ENCODE peak calls at places on chromosomes 5 and 9, in seven cellular contexts. D, B, J, X, O, P and A are unnamed samples.

GRCh38 chr9:92147030-92147853 is 32.0 kb upstream of the SPTLC1 start:
- DNase-seq in D (no peak), X (peak), P (peak), O (peak), J (peak), B (peak), A (no peak)

GRCh38 chr5:93717162-93717561 is 24.2 kb downstream of the POU5F2 start:
- DNase-seq in O (no peak), X (no peak), P (peak), B (no peak), J (no peak), D (no peak), A (no peak)

GRCh38 chr9:92759990-92760893 is 4.4 kb downstream of the BICD2 start:
- DNase-seq in J (no peak), B (no peak), P (peak), X (peak), D (no peak), O (no peak), A (no peak)

GRCh38 chr9:20111173-20111843 is 322.5 kb upstream of the SLC24A2 start:
- DNase-seq in D (no peak), P (no peak), X (no peak), B (no peak), O (no peak), J (no peak), A (no peak)

GRCh38 chr9:86843182-86843581 is 104.1 kb downstream of the GAS1 start:
- DNase-seq in P (no peak), J (no peak), D (no peak), O (no peak), B (no peak), X (no peak), A (no peak)

GRCh38 chr5:161105563-161105962 is 253.6 kb upstream of the ATP10B start:
- DNase-seq in D (no peak), O (no peak), B (no peak), J (no peak), P (no peak), X (no peak), A (no peak)

GRCh38 chr9:86600291-86600690 is 246.1 kb upstream of the TUT7 start:
- DNase-seq in J (no peak), X (no peak), O (no peak), P (no peak), D (no peak), B (no peak), A (no peak)

GRCh38 chr5:107739661-107740060 is 68.9 kb upstream of the EFNA5 start:
- DNase-seq in D (no peak), J (no peak), O (no peak), B (no peak), X (no peak), P (no peak), A (no peak)

GRCh38 chr9:95171001-95171400 is 146.5 kb downstream of the FANCC start:
- DNase-seq in X (no peak), B (no peak), P (no peak), O (no peak), D (no peak), J (no peak), A (no peak)

GRCh38 chr5:178287791-178288105 is 55.1 kb upstream of the PHYKPL start:
- DNase-seq in P (peak), J (no peak), B (no peak), O (no peak), D (no peak), X (no peak), A (no peak)

GRCh38 chr5:139752506-139753350 is 42.9 kb upstream of the PSD2 start:
- DNase-seq in O (no peak), D (no peak), P (no peak), J (no peak), X (no peak), B (no peak), A (no peak)

GRCh38 chr9:123894822-123895221 is 35.1 kb downstream of the DENND1A start:
- DNase-seq in X (no peak), J (no peak), D (no peak), P (no peak), B (peak), O (no peak), A (no peak)

GRCh38 chr5:72141440-72142271 is 34.4 kb downstream of the MAP1B start:
- DNase-seq in X (no peak), J (peak), P (peak), D (no peak), O (peak), B (no peak), A (no peak)

GRCh38 chr5:76602094-76602726 is 21.0 kb downstream of the F2RL2 start:
- DNase-seq in P (no peak), X (no peak), D (no peak), O (no peak), B (no peak), J (no peak), A (no peak)

GRCh38 chr5:14256026-14256690 is 113.0 kb downstream of the TRIO start:
- DNase-seq in P (no peak), X (no peak), B (no peak), O (no peak), J (no peak), D (no peak), A (no peak)

GRCh38 chr5:57986746-57987145 is 473.1 kb downstream of the PLK2 start:
- DNase-seq in X (no peak), B (no peak), O (no peak), P (peak), D (no peak), J (no peak), A (no peak)

GRCh38 chr5:138696501-138696900 is 56.7 kb upstream of the CTNNA1 start:
- DNase-seq in P (no peak), X (no peak), B (peak), O (no peak), D (no peak), J (peak), A (no peak)

GRCh38 chr9:78014776-78015175 is 16.8 kb downstream of the GNAQ start:
- DNase-seq in J (no peak), O (no peak), X (no peak), B (no peak), D (no peak), P (no peak), A (no peak)

GRCh38 chr9:20684865-20685696 is 1.0 kb downstream of the FOCAD start:
- DNase-seq in P (no peak), D (no peak), O (peak), X (no peak), J (no peak), B (no peak), A (peak)

GRCh38 chr5:178839319-178839704 is 20.4 kb upstream of the ZNF354B start:
- DNase-seq in B (peak), O (no peak), D (no peak), P (peak), X (peak), J (no peak), A (no peak)

GRCh38 chr9:111599092-111599947 is at the start of gene PTGR1:
- DNase-seq in O (peak), X (peak), J (peak), B (peak), D (peak), P (peak), A (no peak)

GRCh38 chr5:117027384-117027783 is 452.8 kb upstream of the SEMA6A start:
- DNase-seq in X (no peak), D (no peak), P (no peak), O (no peak), J (no peak), B (no peak), A (no peak)

GRCh38 chr5:68739752-68740151 is 354.1 kb upstream of the SLC30A5 start:
- DNase-seq in J (no peak), X (no peak), B (no peak), D (no peak), P (no peak), O (no peak), A (no peak)

GRCh38 chr5:76050131-76050530 is 33.1 kb upstream of the SV2C start:
- DNase-seq in B (no peak), D (no peak), O (no peak), J (no peak), X (no peak), P (no peak), A (no peak)

GRCh38 chr5:124480964-124481363 is 265.5 kb downstream of the ZNF608 start:
- DNase-seq in D (no peak), X (no peak), B (no peak), P (no peak), J (no peak), O (no peak), A (no peak)

GRCh38 chr5:36575367-36575781 is 31.0 kb upstream of the SLC1A3 start:
- DNase-seq in X (no peak), P (no peak), D (no peak), B (no peak), J (no peak), O (no peak), A (no peak)

GRCh38 chr9:17063535-17064135 is 71.2 kb upstream of the CNTLN start:
- DNase-seq in X (no peak), D (peak), J (peak), P (no peak), B (peak), O (peak), A (no peak)

GRCh38 chr9:104864675-104865104 is 63.3 kb downstream of the ABCA1 start:
- DNase-seq in D (no peak), B (no peak), P (no peak), J (peak), O (no peak), X (no peak), A (peak)

GRCh38 chr5:127588368-127588767 is 60.5 kb upstream of the CTXN3 start:
- DNase-seq in X (no peak), B (no peak), J (no peak), P (no peak), D (no peak), O (no peak), A (no peak)

GRCh38 chr5:127586371-127586770 is 62.5 kb upstream of the CTXN3 start:
- DNase-seq in J (no peak), D (no peak), X (no peak), O (no peak), P (no peak), B (no peak), A (no peak)

GRCh38 chr5:127587246-127587917 is 61.5 kb upstream of the CTXN3 start:
- DNase-seq in B (no peak), P (no peak), D (no peak), O (no peak), X (no peak), J (no peak), A (no peak)

GRCh38 chr5:127586811-127587210 is 62.1 kb upstream of the CTXN3 start:
- DNase-seq in X (no peak), B (no peak), P (no peak), J (no peak), D (no peak), O (no peak), A (no peak)

GRCh38 chr5:127585661-127586060 is 63.2 kb upstream of the CTXN3 start:
- DNase-seq in D (no peak), B (peak), X (no peak), O (no peak), P (no peak), J (no peak), A (no peak)
- H3K4me3 ChIP-seq in D (no peak), B (no peak), X (no peak), O (no peak), P (no peak), J (no peak), A (peak)

DNA sequence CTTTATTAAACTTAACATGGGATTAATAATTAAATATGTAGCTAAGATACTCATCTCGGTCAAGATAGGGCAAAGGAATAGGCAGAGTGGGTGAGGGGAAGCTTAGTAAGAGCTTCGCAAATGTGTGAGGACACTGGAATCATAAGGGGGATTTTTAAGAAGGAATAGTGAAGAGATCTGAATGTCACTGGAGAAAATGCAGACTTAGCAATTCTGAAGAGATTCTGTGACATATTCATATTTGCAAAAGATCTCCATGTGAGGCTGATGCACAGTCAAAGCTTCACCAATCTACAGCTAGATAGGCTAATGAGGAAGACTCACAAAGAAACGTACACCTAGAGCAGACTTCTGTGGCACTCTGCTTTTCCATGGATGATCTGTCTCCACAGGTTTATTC is 1202.8 kb upstream of the CDH6 start:
- DNase-seq in B (no peak), P (no peak), O (no peak), D (no peak), J (no peak), X (no peak), A (no peak)
- H3K4me3 ChIP-seq in B (no peak), P (no peak), O (no peak), D (no peak), J (no peak), X (no peak), A (no peak)

DNA sequence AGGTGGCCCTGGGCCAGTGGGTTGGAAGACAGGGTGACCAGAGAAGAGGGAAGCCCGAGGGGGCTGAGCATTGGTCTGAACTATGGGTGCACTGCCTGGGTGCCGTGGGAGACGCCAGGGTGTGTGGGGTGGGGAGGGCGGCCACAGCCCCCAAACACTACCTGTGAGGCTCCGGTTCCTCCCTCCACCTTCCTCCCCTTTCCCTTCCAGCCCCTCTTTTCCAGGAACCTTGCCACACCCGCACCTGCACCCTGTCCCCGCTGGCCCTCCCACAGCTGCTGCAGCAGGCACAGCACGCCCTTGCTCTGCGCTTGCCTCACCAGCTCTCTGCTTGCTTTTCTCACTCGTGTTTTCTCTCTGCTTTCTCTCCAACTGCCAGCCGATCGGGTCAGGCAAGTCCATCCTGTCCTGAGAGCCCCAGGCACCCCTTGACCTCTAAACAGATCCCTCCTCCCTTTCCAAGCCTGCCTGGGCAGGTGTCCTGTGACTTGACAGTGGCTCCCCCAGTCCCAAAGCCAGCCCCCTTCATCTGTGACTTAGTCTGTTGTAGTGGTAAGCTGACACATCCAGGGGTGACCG is 193.7 kb downstream of the MSX2 start:
- DNase-seq in B (no peak), D (no peak), J (no peak), X (no peak), P (no peak), O (no peak), A (no peak)
- H3K4me3 ChIP-seq in B (no peak), D (no peak), J (no peak), X (no peak), P (no peak), O (no peak), A (no peak)

GRCh38 chr5:53983568-53984465 is 326.6 kb downstream of the ARL15 start:
- DNase-seq in P (no peak), X (no peak), D (no peak), B (no peak), J (no peak), O (peak), A (no peak)

GRCh38 chr5:53980061-53980460 is 330.3 kb downstream of the ARL15 start:
- DNase-seq in X (no peak), P (no peak), O (no peak), J (no peak), B (no peak), D (no peak), A (no peak)

GRCh38 chr5:53985796-53986195 is 324.6 kb downstream of the ARL15 start:
- DNase-seq in P (no peak), J (no peak), X (no peak), D (no peak), B (no peak), O (no peak), A (no peak)

GRCh38 chr5:53987091-53987490 is 323.3 kb downstream of the ARL15 start:
- DNase-seq in J (no peak), P (no peak), D (no peak), X (no peak), B (no peak), O (no peak), A (no peak)

GRCh38 chr5:53984987-53985386 is 325.4 kb downstream of the ARL15 start:
- DNase-seq in D (no peak), P (no peak), O (no peak), B (no peak), X (no peak), J (no peak), A (no peak)
- H3K4me3 ChIP-seq in D (no peak), P (no peak), O (no peak), B (no peak), X (no peak), J (no peak), A (no peak)